ENCODE peak calls at places on chromosomes 16 and 17, in seven cellular contexts. C, T, J, K, Q, M and F are unnamed samples.

GRCh38 chr17:66135219-66135618 is 56.7 kb downstream of the CEP112 start:
- DNase-seq in M (no peak), Q (no peak), K (no peak), T (no peak), J (no peak), C (no peak), F (no peak)

GRCh38 chr17:39235555-39236221 is 9.9 kb upstream of the STAC2 start:
- DNase-seq in Q (peak), K (peak), T (peak), J (peak), C (no peak), M (peak), F (no peak)

GRCh38 chr17:8766731-8767130 is 8.4 kb upstream of the SPDYE4 start:
- DNase-seq in M (peak), K (peak), J (no peak), Q (no peak), C (no peak), T (no peak), F (no peak)

GRCh38 chr16:9436175-9436574 is 344.7 kb downstream of the HAPSTR1 start:
- DNase-seq in K (no peak), Q (no peak), J (no peak), M (no peak), C (no peak), T (no peak), F (no peak)

GRCh38 chr17:68396226-68396780 is 61.0 kb downstream of the WIPI1 start:
- DNase-seq in K (no peak), J (no peak), C (no peak), M (no peak), T (no peak), Q (no peak), F (no peak)

GRCh38 chr17:3683054-3683511 is 12.9 kb downstream of the P2RX5 start:
- DNase-seq in M (no peak), T (peak), J (peak), C (peak), Q (peak), K (peak), F (no peak)

GRCh38 chr17:83079340-83079747 is at the start of gene METRNL:
- DNase-seq in M (peak), Q (peak), J (peak), K (peak), T (peak), C (peak), F (no peak)

GRCh38 chr16:9755076-9755475 is 427.2 kb downstream of the GRIN2A start:
- DNase-seq in K (no peak), T (no peak), Q (no peak), C (no peak), J (no peak), M (peak), F (no peak)

GRCh38 chr16:13453325-13453724 is 466.6 kb upstream of the ERCC4 start:
- DNase-seq in C (no peak), J (no peak), Q (no peak), M (peak), T (no peak), K (peak), F (no peak)

GRCh38 chr16:7615565-7615964 is 282.9 kb downstream of the RBFOX1 start:
- DNase-seq in C (no peak), M (no peak), J (peak), T (peak), Q (no peak), K (no peak), F (no peak)

GRCh38 chr17:52157161-52157560 is 1.4 kb downstream of the CA10 start:
- DNase-seq in J (no peak), T (no peak), M (no peak), K (no peak), Q (no peak), C (no peak), F (no peak)

GRCh38 chr17:9181640-9182039 is 160.3 kb downstream of the NTN1 start:
- DNase-seq in K (no peak), Q (no peak), T (no peak), M (no peak), C (no peak), J (no peak), F (no peak)

GRCh38 chr16:25093208-25094061 is 18.1 kb upstream of the LCMT1 start:
- DNase-seq in Q (peak), T (no peak), K (no peak), C (no peak), M (no peak), J (no peak), F (no peak)

GRCh38 chr16:79839851-79840321 is 239.3 kb upstream of the MAF start:
- DNase-seq in C (no peak), Q (no peak), M (no peak), J (no peak), T (no peak), K (no peak), F (no peak)

GRCh38 chr17:79941088-79942010 is 94.3 kb downstream of the TBC1D16 start:
- DNase-seq in J (no peak), Q (no peak), C (no peak), T (no peak), K (no peak), M (no peak), F (no peak)

GRCh38 chr17:82640046-82640445 is 8.2 kb downstream of the WDR45B start:
- DNase-seq in J (no peak), K (no peak), Q (no peak), T (no peak), M (no peak), C (no peak), F (no peak)

GRCh38 chr16:55836158-55836611 is 3.3 kb upstream of the CES1 start:
- DNase-seq in M (no peak), K (no peak), T (no peak), C (no peak), J (no peak), Q (no peak), F (no peak)